ENCODE peak calls at places on chromosomes 13 and 19, in four cellular contexts. Q is tibial nerve, O is NB4, E is transverse colon. K is an unnamed sample.
A peak's percentile ranks its signal among the peaks of the same experiment; 100 is the strongest.

GRCh38 chr19:17703823-17704463 is 15.3 kb upstream of the MAP1S start:
- DNase-seq in Q (peak; percentile 35), O (peak; percentile 48), E (peak; percentile 67), K (no peak)

GRCh38 chr13:98664510-98664909 is 87.6 kb upstream of the STK24 start:
- DNase-seq in Q (no peak), O (no peak), E (no peak), K (no peak)

GRCh38 chr13:48161530-48162179 is 66.8 kb upstream of the MED4 start:
- DNase-seq in Q (peak; percentile 29), O (peak; percentile 95), E (peak; percentile 26), K (peak; percentile 64)

GRCh38 chr13:26423634-26424033 is 133.8 kb upstream of the WASF3 start:
- DNase-seq in Q (no peak), O (no peak), E (peak; percentile 26), K (peak; percentile 17)

GRCh38 chr19:9178901-9179300 is at the start of gene OR7D2:
- DNase-seq in Q (no peak), O (no peak), E (no peak), K (no peak)

GRCh38 chr13:95791084-95791722 is 114.3 kb downstream of the DNAJC3 start:
- DNase-seq in Q (no peak), O (no peak), E (no peak), K (no peak)

GRCh38 chr13:43908156-43909126 is 28.7 kb downstream of the LACC1 start:
- DNase-seq in Q (no peak), O (peak; percentile 40), E (no peak), K (no peak)

GRCh38 chr13:39874331-39875055 is 219.0 kb downstream of the COG6 start:
- DNase-seq in Q (no peak), O (no peak), E (no peak), K (no peak)

GRCh38 chr13:80707000-80707983 is 366.4 kb upstream of the SPRY2 start:
- DNase-seq in Q (no peak), O (no peak), E (no peak), K (no peak)

GRCh38 chr19:51733742-51734522 is 10.1 kb upstream of the HAS1 start:
- DNase-seq in Q (no peak), O (no peak), E (no peak), K (no peak)

GRCh38 chr19:13839193-13839937 is 37.6 kb upstream of the NANOS3 start:
- DNase-seq in Q (peak; percentile 84), O (peak; percentile 94), E (peak; percentile 88), K (peak; percentile 97)

GRCh38 chr19:41415154-41415571 is 12.0 kb downstream of the B3GNT8 start:
- DNase-seq in Q (no peak), O (no peak), E (no peak), K (no peak)

GRCh38 chr13:87859261-87859660 is 188.1 kb downstream of the SLITRK5 start:
- DNase-seq in Q (no peak), O (no peak), E (no peak), K (no peak)

GRCh38 chr19:53520547-53521372 is 17.2 kb upstream of the ZNF331 start:
- DNase-seq in Q (peak; percentile 82), O (peak; percentile 95), E (peak; percentile 94), K (peak; percentile 96)
- TF ChIP-seq CTCF in Q (no peak), O (no peak), E (no peak), K (no peak)

GRCh38 chr19:12484371-12485322 is at the start of gene ZNF709:
- DNase-seq in Q (peak; percentile 82), O (peak; percentile 89), E (peak; percentile 93), K (peak; percentile 98)
- TF ChIP-seq POLR2A in Q (no peak), O (no peak), E (peak; percentile 45), K (no peak)

DNA sequence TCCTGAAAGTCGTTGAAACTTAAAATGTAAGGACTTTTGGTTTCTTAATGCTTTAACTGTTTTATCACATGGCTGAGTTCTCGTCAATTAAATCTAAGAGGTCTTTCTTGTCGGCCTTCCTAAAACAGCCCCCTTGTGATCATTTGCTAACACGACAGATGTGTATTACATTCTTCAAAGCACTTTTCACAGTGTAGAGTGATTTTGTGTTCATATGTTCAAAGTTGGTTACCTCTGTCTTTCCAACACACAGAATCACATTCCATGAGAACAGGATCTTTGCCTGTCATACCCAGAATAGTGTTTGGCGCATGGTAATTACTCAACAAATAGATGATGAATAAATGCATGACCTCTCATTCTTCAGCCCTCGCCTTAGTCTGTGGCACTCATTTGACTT is 1.1 kb downstream of the GTF2F2 start:
- DNase-seq in Q (no peak), O (peak; percentile 48), E (no peak), K (no peak)
- TF ChIP-seq CTCF in Q (no peak), O (no peak), E (no peak), K (no peak)

DNA sequence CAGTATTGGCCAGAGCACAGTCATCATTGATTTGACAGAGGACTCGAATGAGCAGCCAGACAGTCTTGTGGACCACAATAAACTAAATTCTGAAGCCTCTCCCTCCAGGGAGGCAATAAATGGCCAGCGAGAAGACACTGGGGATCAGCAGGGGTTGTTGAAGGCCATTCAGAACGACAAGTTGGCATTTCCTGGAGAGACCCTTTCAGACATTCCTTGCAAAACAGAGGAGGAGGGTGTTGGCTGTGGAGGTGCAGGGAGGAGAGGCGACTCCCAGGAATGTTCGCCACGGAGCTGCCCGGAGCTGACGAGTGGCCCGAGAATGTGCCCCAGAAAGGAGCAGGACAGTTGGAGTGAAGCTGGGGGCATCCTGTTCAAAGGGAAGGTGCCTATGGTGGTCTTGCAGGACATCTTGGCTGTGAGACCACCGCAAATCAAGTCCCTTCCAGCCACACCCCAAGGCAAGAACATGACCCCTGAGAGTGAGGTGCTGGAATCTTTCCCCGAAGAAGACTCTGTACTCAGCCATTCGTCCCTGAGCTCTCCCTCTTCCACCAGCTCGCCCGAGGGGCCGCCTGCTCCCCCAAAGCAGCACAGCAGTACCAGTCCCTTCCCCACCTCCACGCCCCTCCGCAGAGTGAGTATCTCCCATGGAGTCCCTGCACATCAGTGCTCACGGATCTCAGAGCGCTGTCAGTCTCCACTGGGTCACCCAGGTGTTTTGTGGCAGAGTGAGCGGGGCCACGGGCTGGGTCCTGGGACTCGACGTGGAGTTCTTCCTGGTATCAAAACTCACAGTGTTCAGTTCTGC is 6.9 kb downstream of the CHAF1A start:
- DNase-seq in Q (no peak), O (no peak), E (no peak), K (no peak)
- TF ChIP-seq POLR2A in Q (no peak), O (no peak), E (no peak), K (no peak)

K was measured in lower leg skin.